ENCODE peak calls at places on chromosomes 7 and 10, in nine cellular contexts. Q, D, W, J, U, K, E, X and L are unnamed samples.

GRCh38 chr7:5695709-5696345 is 85.6 kb downstream of the RNF216 start:
- DNase-seq in Q (peak), D (peak), W (peak), J (no peak), U (peak), K (no peak), E (peak), X (no peak), L (no peak)

GRCh38 chr10:118865998-118866778 is 111.4 kb upstream of the CACUL1 start:
- DNase-seq in Q (no peak), D (no peak), W (peak), J (no peak), U (no peak), K (peak), E (no peak), X (no peak), L (no peak)

GRCh38 chr7:8035647-8036518 is 67.3 kb downstream of the GLCCI1 start:
- DNase-seq in Q (peak), D (no peak), W (no peak), J (no peak), U (no peak), K (no peak), E (no peak), X (no peak), L (peak)

GRCh38 chr7:120060283-120060682 is 212.7 kb upstream of the KCND2 start:
- DNase-seq in Q (peak), D (no peak), W (no peak), J (no peak), U (no peak), K (no peak), E (no peak), X (no peak), L (no peak)

GRCh38 chr10:92125169-92125543 is 165.7 kb downstream of the CPEB3 start:
- DNase-seq in Q (no peak), D (no peak), W (peak), J (no peak), U (no peak), K (no peak), E (no peak), X (no peak), L (no peak)

GRCh38 chr10:15462253-15462885 is 91.3 kb upstream of the FAM171A1 start:
- DNase-seq in Q (no peak), D (no peak), W (no peak), J (no peak), U (no peak), K (no peak), E (no peak), X (no peak), L (no peak)

GRCh38 chr10:14396441-14397048 is 65.8 kb upstream of the FRMD4A start:
- DNase-seq in Q (no peak), D (no peak), W (no peak), J (no peak), U (no peak), K (no peak), E (no peak), X (no peak), L (no peak)

GRCh38 chr7:78146546-78146945 is 348.0 kb downstream of the PHTF2 start:
- DNase-seq in Q (no peak), D (no peak), W (no peak), J (no peak), U (no peak), K (no peak), E (no peak), X (no peak), L (no peak)

GRCh38 chr10:3746634-3747033 is 38.4 kb downstream of the KLF6 start:
- DNase-seq in Q (no peak), D (no peak), W (no peak), J (no peak), U (no peak), K (no peak), E (no peak), X (no peak), L (no peak)

DNA sequence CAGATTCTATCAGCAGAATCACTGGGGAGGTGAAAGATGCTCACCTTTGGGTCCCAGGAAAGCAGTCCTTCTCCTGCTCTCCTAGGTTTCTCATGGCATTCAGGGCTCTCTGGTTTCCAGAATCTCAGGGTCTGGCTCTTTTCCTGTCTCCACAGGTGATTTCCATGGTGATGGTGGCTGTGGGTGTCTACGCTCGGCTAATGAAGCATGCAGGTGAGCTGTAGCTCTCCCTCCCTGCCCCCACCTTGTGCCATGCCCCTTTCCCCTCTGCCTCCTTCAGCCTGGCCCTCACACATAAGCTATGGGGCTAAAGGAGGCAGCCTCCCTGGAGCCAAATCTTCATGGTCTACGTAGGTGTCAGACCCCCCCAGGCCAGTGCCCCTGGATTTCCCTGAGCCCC is 17.0 kb downstream of the TSPAN33 start:
- DNase-seq in Q (no peak), D (no peak), W (no peak), J (no peak), U (no peak), K (peak), E (no peak), X (no peak), L (no peak)
- TF ChIP-seq POLR2A in Q (no peak), D (no peak), W (no peak), J (no peak), U (no peak), K (no peak), E (no peak), X (no peak), L (no peak)

GRCh38 chr7:151735854-151736402 is 141.0 kb downstream of the PRKAG2 start:
- DNase-seq in Q (no peak), D (no peak), W (no peak), J (no peak), U (no peak), K (no peak), E (no peak), X (no peak), L (no peak)
- TF ChIP-seq POLR2A in Q (no peak), D (no peak), W (no peak), J (no peak), U (no peak), K (no peak), E (no peak), X (no peak), L (no peak)

GRCh38 chr10:11326241-11326640 is 285.2 kb downstream of the USP6NL start:
- DNase-seq in Q (no peak), D (no peak), W (no peak), J (no peak), U (no peak), K (no peak), E (no peak), X (no peak), L (no peak)
- TF ChIP-seq POLR2A in Q (no peak), D (no peak), W (no peak), J (no peak), U (no peak), K (no peak), E (no peak), X (no peak), L (no peak)

DNA sequence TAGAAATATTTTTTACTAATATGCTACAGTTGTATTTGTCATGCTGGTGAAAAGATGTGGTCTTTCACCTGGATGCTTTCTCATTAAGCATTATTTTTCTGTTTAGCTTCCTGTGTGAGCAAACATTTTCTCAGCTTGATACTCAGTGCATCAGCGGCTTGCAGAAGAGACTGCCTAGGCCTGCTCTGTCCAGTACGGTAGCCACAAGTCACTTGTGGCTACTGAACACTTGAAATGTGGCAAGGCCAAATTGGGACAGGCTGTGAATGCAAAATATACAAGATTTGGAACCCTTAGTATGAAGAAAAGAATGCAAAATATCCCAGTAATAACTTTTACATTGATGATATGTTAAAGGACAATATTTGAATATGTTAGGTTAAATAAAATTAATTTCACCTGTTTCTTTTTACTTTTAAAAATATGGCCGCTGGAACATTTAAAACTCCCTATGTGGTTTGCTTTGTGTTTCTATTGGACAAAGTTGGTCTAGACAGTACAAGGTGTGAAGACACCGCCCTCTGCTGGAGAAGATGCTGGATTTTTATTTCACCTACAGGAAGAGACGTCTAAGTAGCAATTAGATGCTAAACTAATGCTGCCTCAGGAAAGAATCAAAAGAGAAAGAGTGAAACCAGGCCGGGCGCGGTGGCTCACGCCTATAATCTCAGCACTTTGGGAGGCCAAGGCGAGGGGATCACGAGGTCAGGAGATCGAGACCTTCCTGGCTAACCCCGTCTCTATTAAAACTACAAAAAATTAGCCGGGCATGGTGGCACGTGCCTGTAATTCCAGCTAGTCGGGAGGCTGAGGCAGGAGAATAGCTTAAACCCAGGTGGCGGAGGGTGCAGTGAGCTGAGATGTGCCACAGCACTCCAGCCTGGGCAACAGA is 5.3 kb downstream of the SRGN start:
- DNase-seq in Q (peak), D (peak), W (peak), J (peak), U (peak), K (peak), E (peak), X (peak), L (peak)
- TF ChIP-seq POLR2A in Q (no peak), D (no peak), W (no peak), J (no peak), U (no peak), K (no peak), E (no peak), X (no peak), L (no peak)

GRCh38 chr10:110151467-110151866 is 55.9 kb upstream of the MXI1 start:
- DNase-seq in Q (no peak), D (no peak), W (peak), J (no peak), U (no peak), K (peak), E (no peak), X (no peak), L (peak)
- TF ChIP-seq POLR2A in Q (no peak), D (no peak), W (no peak), J (peak), U (no peak), K (no peak), E (no peak), X (no peak), L (peak)

GRCh38 chr10:6144609-6145413 is 56.0 kb downstream of the RBM17 start:
- DNase-seq in Q (peak), D (peak), W (peak), J (peak), U (peak), K (peak), E (peak), X (peak), L (peak)
- TF ChIP-seq POLR2A in Q (peak), D (peak), W (peak), J (peak), U (no peak), K (peak), E (no peak), X (no peak), L (peak)

GRCh38 chr10:73898730-73899400 is 12.1 kb upstream of the PLAU start:
- DNase-seq in Q (peak), D (no peak), W (no peak), J (no peak), U (no peak), K (no peak), E (no peak), X (no peak), L (no peak)

GRCh38 chr10:73902351-73902750 is 8.6 kb upstream of the PLAU start:
- DNase-seq in Q (no peak), D (no peak), W (no peak), J (no peak), U (no peak), K (no peak), E (no peak), X (no peak), L (no peak)

GRCh38 chr10:73899401-73899780 is 11.5 kb upstream of the PLAU start:
- DNase-seq in Q (peak), D (no peak), W (peak), J (no peak), U (no peak), K (no peak), E (no peak), X (no peak), L (no peak)

GRCh38 chr10:73901261-73901660 is 9.7 kb upstream of the PLAU start:
- DNase-seq in Q (no peak), D (no peak), W (no peak), J (no peak), U (no peak), K (no peak), E (no peak), X (no peak), L (no peak)

GRCh38 chr10:73900068-73900467 is 10.9 kb upstream of the PLAU start:
- DNase-seq in Q (no peak), D (no peak), W (no peak), J (no peak), U (no peak), K (no peak), E (no peak), X (no peak), L (no peak)
- TF ChIP-seq POLR2A in Q (no peak), D (no peak), W (no peak), J (no peak), U (no peak), K (no peak), E (no peak), X (no peak), L (no peak)

DNA sequence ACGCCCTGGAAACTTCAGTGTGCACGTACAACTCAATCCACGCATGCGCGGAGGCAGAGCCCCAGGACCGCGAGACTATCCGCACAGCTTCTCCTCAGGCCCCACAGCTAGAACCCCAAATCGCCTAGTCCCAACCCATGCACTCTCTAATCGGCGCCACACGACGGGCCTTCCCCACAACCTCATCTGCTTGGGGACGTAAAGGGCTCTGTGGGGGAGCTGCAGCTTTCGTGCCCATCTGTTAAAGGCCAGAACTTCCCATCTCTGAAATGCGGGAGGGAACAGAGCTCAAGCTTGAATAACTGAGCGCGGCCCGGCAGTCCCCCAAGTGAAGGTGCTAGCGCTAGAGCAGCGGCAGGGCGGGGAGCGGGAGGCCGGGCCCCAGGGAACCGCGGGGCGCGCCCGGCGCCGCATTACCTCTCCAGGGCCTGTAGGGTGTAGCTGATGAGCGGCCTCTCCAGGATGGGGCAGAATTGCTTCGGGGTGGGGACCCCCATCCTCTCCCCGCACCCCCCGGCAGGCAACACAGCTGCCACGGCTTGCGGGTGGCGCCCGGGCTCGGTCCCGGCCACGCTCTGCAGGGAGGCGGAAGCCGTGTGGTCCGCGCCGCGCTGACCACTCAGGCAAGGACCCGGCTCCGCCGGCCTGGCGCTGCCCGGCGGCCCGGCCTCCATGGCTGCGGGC is 547 bp downstream of the CRPPA start:
- DNase-seq in Q (peak), D (peak), W (peak), J (peak), U (peak), K (peak), E (peak), X (peak), L (peak)
- TF ChIP-seq POLR2A in Q (no peak), D (peak), W (peak), J (peak), U (peak), K (peak), E (no peak), X (peak), L (peak)